ENCODE peak calls at places on chromosomes 12 and 14, in eight cellular contexts. H is activated CD4-positive, CD25-positive, alpha-beta regulatory T cell; P is aorta; K is NCI-H526; U is T-helper 2 cell; R is effector CD4-positive, alpha-beta T cell; F is activated CD4-positive, alpha-beta memory T cell treated with anti-CD3 and anti-CD28 coated beads, Interleukin-2, amount 10 ng/mL, durations not matched to agents 7 days and 5 days; G is T-helper 17 cell. X is an unnamed sample.

GRCh38 chr12:64451687-64452558 is at the start of gene TBK1:
- DNase-seq in H (peak; percentile 60), P (peak; percentile 97), K (peak; percentile 92), U (peak; percentile 35), R (peak; percentile 33), F (peak; percentile 75), G (peak; percentile 57), X (peak; percentile 90)

GRCh38 chr14:106039400-106039799 is 513.0 kb downstream of the TMEM121 start:
- DNase-seq in H (peak; percentile 31), P (no peak), K (peak; percentile 87), U (peak; percentile 52), R (no peak), F (peak; percentile 55), G (no peak), X (peak; percentile 84)

GRCh38 chr12:120367924-120368788 is 808 bp downstream of the MSI1 start:
- DNase-seq in H (no peak), P (no peak), K (peak; percentile 46), U (peak; percentile 35), R (no peak), F (no peak), G (no peak), X (peak; percentile 72)

GRCh38 chr12:72271401-72271740 is 799 bp upstream of the TRHDE start:
- DNase-seq in H (no peak), P (peak; percentile 68), K (no peak), U (no peak), R (no peak), F (no peak), G (no peak), X (no peak)

GRCh38 chr12:27651201-27651600 is 45.0 kb upstream of the REP15 start:
- DNase-seq in H (no peak), P (no peak), K (no peak), U (no peak), R (no peak), F (no peak), G (no peak), X (no peak)

GRCh38 chr12:109594566-109595317 is 21.1 kb downstream of the MVK start:
- DNase-seq in H (no peak), P (no peak), K (no peak), U (no peak), R (no peak), F (no peak), G (no peak), X (no peak)

GRCh38 chr12:13277278-13277677 is 80.8 kb downstream of the EMP1 start:
- DNase-seq in H (no peak), P (no peak), K (no peak), U (no peak), R (no peak), F (no peak), G (no peak), X (no peak)

GRCh38 chr12:20631711-20632110 is 63.4 kb upstream of the SLCO1C1 start:
- DNase-seq in H (no peak), P (no peak), K (no peak), U (no peak), R (no peak), F (no peak), G (no peak), X (no peak)

GRCh38 chr14:102282751-102283465 is 22.1 kb downstream of the MOK start:
- DNase-seq in H (no peak), P (no peak), K (no peak), U (no peak), R (no peak), F (no peak), G (no peak), X (no peak)

GRCh38 chr12:88248606-88249005 is 106.5 kb downstream of the TMTC3 start:
- DNase-seq in H (no peak), P (no peak), K (no peak), U (no peak), R (no peak), F (no peak), G (no peak), X (no peak)

GRCh38 chr12:46507766-46508165 is 135.2 kb upstream of the SLC38A2 start:
- DNase-seq in H (no peak), P (no peak), K (no peak), U (no peak), R (no peak), F (no peak), G (no peak), X (no peak)

GRCh38 chr12:125249932-125250331 is 184.7 kb downstream of the AACS start:
- DNase-seq in H (no peak), P (no peak), K (no peak), U (no peak), R (no peak), F (no peak), G (no peak), X (no peak)